ENCODE peak calls at places on chromosomes 5 and 9, in nine cellular contexts. S, Y, Z, Q, G, V, N, X and M are unnamed samples.

GRCh38 chr5:153885166-153885565 is 153.5 kb downstream of the FAM114A2 start:
- DNase-seq in S (no peak), Y (no peak), Z (no peak), Q (no peak), G (no peak), V (no peak), N (no peak), X (no peak), M (no peak)

GRCh38 chr5:112552791-112553190 is 133.7 kb upstream of the EPB41L4A start:
- DNase-seq in S (no peak), Y (no peak), Z (no peak), Q (no peak), G (no peak), V (no peak), N (no peak), X (no peak), M (no peak)

GRCh38 chr5:180744253-180744652 is 4.4 kb upstream of the OR2Y1 start:
- DNase-seq in S (no peak), Y (no peak), Z (no peak), Q (no peak), G (no peak), V (no peak), N (no peak), X (no peak), M (no peak)

GRCh38 chr5:172852490-172853354 is 18.7 kb downstream of the ERGIC1 start:
- DNase-seq in S (no peak), Y (peak), Z (no peak), Q (no peak), G (no peak), V (no peak), N (no peak), X (no peak), M (no peak)

GRCh38 chr9:34611251-34611810 is 566 bp downstream of the RPP25L start:
- DNase-seq in S (no peak), Y (no peak), Z (no peak), Q (no peak), G (no peak), V (peak), N (no peak), X (no peak), M (no peak)

GRCh38 chr9:7813030-7813429 is 13.5 kb upstream of the DMAC1 start:
- DNase-seq in S (no peak), Y (no peak), Z (no peak), Q (no peak), G (no peak), V (no peak), N (no peak), X (no peak), M (no peak)

GRCh38 chr5:173742432-173742816 is 126.0 kb upstream of the BOD1 start:
- DNase-seq in S (no peak), Y (no peak), Z (no peak), Q (no peak), G (no peak), V (no peak), N (no peak), X (no peak), M (no peak)

GRCh38 chr5:132834057-132834456 is 3.6 kb upstream of the SHROOM1 start:
- DNase-seq in S (no peak), Y (no peak), Z (no peak), Q (no peak), G (no peak), V (no peak), N (no peak), X (no peak), M (no peak)

GRCh38 chr5:85049020-85049419 is 664.3 kb upstream of the EDIL3 start:
- DNase-seq in S (peak), Y (no peak), Z (no peak), Q (no peak), G (peak), V (peak), N (peak), X (no peak), M (no peak)

GRCh38 chr9:18296702-18297531 is 177.0 kb upstream of the ADAMTSL1 start:
- DNase-seq in S (no peak), Y (no peak), Z (no peak), Q (no peak), G (no peak), V (no peak), N (peak), X (no peak), M (no peak)

GRCh38 chr9:134136117-134136996 is 475 bp downstream of the WDR5 start:
- DNase-seq in S (no peak), Y (no peak), Z (no peak), Q (no peak), G (no peak), V (no peak), N (no peak), X (peak), M (no peak)

GRCh38 chr5:116534988-116535387 is 39.6 kb downstream of the SEMA6A start:
- DNase-seq in S (no peak), Y (no peak), Z (no peak), Q (no peak), G (no peak), V (no peak), N (no peak), X (no peak), M (no peak)

GRCh38 chr9:93071464-93071863 is 13.0 kb downstream of the SUSD3 start:
- DNase-seq in S (no peak), Y (peak), Z (no peak), Q (no peak), G (peak), V (peak), N (peak), X (no peak), M (peak)

GRCh38 chr5:37696190-37697021 is 143.4 kb downstream of the GDNF start:
- DNase-seq in S (no peak), Y (no peak), Z (peak), Q (no peak), G (no peak), V (no peak), N (peak), X (no peak), M (no peak)

GRCh38 chr9:129497064-129497836 is 123.7 kb downstream of the C9orf50 start:
- DNase-seq in S (peak), Y (peak), Z (no peak), Q (no peak), G (no peak), V (no peak), N (no peak), X (peak), M (no peak)

GRCh38 chr5:172454355-172455086 is at the start of gene SH3PXD2B:
- DNase-seq in S (peak), Y (peak), Z (no peak), Q (peak), G (peak), V (peak), N (peak), X (peak), M (no peak)

GRCh38 chr9:27749838-27750237 is 176.6 kb upstream of the C9orf72 start:
- DNase-seq in S (no peak), Y (no peak), Z (no peak), Q (no peak), G (no peak), V (peak), N (peak), X (no peak), M (no peak)

GRCh38 chr5:117982691-117983090 is 1005.7 kb downstream of the DTWD2 start:
- DNase-seq in S (no peak), Y (no peak), Z (no peak), Q (no peak), G (no peak), V (peak), N (no peak), X (no peak), M (no peak)

GRCh38 chr9:125150349-125151245 is 7.3 kb upstream of the SCAI start:
- DNase-seq in S (no peak), Y (no peak), Z (no peak), Q (no peak), G (no peak), V (no peak), N (no peak), X (no peak), M (no peak)

GRCh38 chr5:150846651-150847333 is 471 bp downstream of the IRGM start:
- DNase-seq in S (peak), Y (no peak), Z (peak), Q (peak), G (peak), V (peak), N (peak), X (peak), M (peak)

GRCh38 chr5:77423022-77423750 is 68.9 kb downstream of the WDR41 start:
- DNase-seq in S (no peak), Y (no peak), Z (peak), Q (no peak), G (no peak), V (no peak), N (no peak), X (no peak), M (no peak)

GRCh38 chr5:129096382-129096991 is 1.9 kb downstream of the ISOC1 start:
- DNase-seq in S (no peak), Y (no peak), Z (no peak), Q (no peak), G (no peak), V (no peak), N (no peak), X (no peak), M (no peak)

GRCh38 chr5:96381526-96381925 is 51.5 kb downstream of the PCSK1 start:
- DNase-seq in S (peak), Y (peak), Z (no peak), Q (no peak), G (peak), V (no peak), N (no peak), X (no peak), M (no peak)

GRCh38 chr5:131514316-131515275 is 120.4 kb downstream of the RAPGEF6 start:
- DNase-seq in S (no peak), Y (no peak), Z (no peak), Q (no peak), G (no peak), V (no peak), N (peak), X (no peak), M (no peak)

GRCh38 chr9:126516936-126517750 is 96.6 kb upstream of the LMX1B start:
- DNase-seq in S (peak), Y (peak), Z (no peak), Q (no peak), G (peak), V (peak), N (peak), X (peak), M (no peak)

GRCh38 chr9:130139251-130139650 is 33.0 kb upstream of the NCS1 start:
- DNase-seq in S (no peak), Y (peak), Z (no peak), Q (no peak), G (no peak), V (no peak), N (no peak), X (no peak), M (no peak)

GRCh38 chr9:110332766-110333165 is 4.9 kb downstream of the TXNDC8 start:
- DNase-seq in S (no peak), Y (no peak), Z (no peak), Q (no peak), G (no peak), V (no peak), N (peak), X (no peak), M (no peak)